ENCODE peak calls at places on chromosomes 5 and 9, in four cellular contexts. One of them, this sample, is unnamed.

GRCh38 chr5:145484195-145484594 is 350.9 kb downstream of the PRELID2 start:
- DNase-seq in mesendoderm: no peak
- DNase-seq in astrocyte: peak; percentile 85
- DNase-seq in heart left ventricle: no peak
- DNase-seq in this sample: no peak

GRCh38 chr9:12822111-12822510 is 47.3 kb downstream of the LURAP1L start:
- DNase-seq in mesendoderm: no peak
- DNase-seq in astrocyte: peak; percentile 68
- DNase-seq in heart left ventricle: no peak
- DNase-seq in this sample: no peak

GRCh38 chr5:150791536-150791935 is 13.0 kb downstream of the SMIM3 start:
- DNase-seq in mesendoderm: no peak
- DNase-seq in astrocyte: no peak
- DNase-seq in heart left ventricle: no peak
- DNase-seq in this sample: no peak

GRCh38 chr5:179906294-179906794 is 1.4 kb downstream of the TBC1D9B start:
- DNase-seq in mesendoderm: no peak
- DNase-seq in astrocyte: no peak
- DNase-seq in heart left ventricle: no peak
- DNase-seq in this sample: no peak

GRCh38 chr5:107502711-107503110 is 168.0 kb downstream of the EFNA5 start:
- DNase-seq in mesendoderm: peak; percentile 38
- DNase-seq in astrocyte: no peak
- DNase-seq in heart left ventricle: no peak
- DNase-seq in this sample: no peak

GRCh38 chr9:18566125-18566524 is 92.2 kb downstream of the ADAMTSL1 start:
- DNase-seq in mesendoderm: no peak
- DNase-seq in astrocyte: peak; percentile 93
- DNase-seq in heart left ventricle: no peak
- DNase-seq in this sample: no peak

GRCh38 chr5:45454114-45454513 is 242.1 kb downstream of the HCN1 start:
- DNase-seq in mesendoderm: peak; percentile 81
- DNase-seq in astrocyte: peak; percentile 0
- DNase-seq in heart left ventricle: no peak
- DNase-seq in this sample: no peak

GRCh38 chr9:131095666-131096489 is 453 bp upstream of the AIF1L start:
- DNase-seq in mesendoderm: peak; percentile 92
- DNase-seq in astrocyte: no peak
- DNase-seq in heart left ventricle: peak; percentile 70
- DNase-seq in this sample: peak; percentile 74

GRCh38 chr5:501833-502184 is 22.4 kb downstream of the SLC9A3 start:
- DNase-seq in mesendoderm: no peak
- DNase-seq in astrocyte: no peak
- DNase-seq in heart left ventricle: no peak
- DNase-seq in this sample: no peak

GRCh38 chr5:56451742-56452141 is 218.6 kb upstream of the ANKRD55 start:
- DNase-seq in mesendoderm: no peak
- DNase-seq in astrocyte: no peak
- DNase-seq in heart left ventricle: no peak
- DNase-seq in this sample: no peak

GRCh38 chr5:163727028-163727427 is 221.6 kb downstream of the MAT2B start:
- DNase-seq in mesendoderm: no peak
- DNase-seq in astrocyte: no peak
- DNase-seq in heart left ventricle: no peak
- DNase-seq in this sample: peak; percentile 7

GRCh38 chr5:163735069-163735468 is 229.7 kb downstream of the MAT2B start:
- DNase-seq in mesendoderm: no peak
- DNase-seq in astrocyte: no peak
- DNase-seq in heart left ventricle: no peak
- DNase-seq in this sample: no peak

GRCh38 chr5:163730206-163730782 is 224.9 kb downstream of the MAT2B start:
- DNase-seq in mesendoderm: peak; percentile 32
- DNase-seq in astrocyte: no peak
- DNase-seq in heart left ventricle: no peak
- DNase-seq in this sample: no peak

DNA sequence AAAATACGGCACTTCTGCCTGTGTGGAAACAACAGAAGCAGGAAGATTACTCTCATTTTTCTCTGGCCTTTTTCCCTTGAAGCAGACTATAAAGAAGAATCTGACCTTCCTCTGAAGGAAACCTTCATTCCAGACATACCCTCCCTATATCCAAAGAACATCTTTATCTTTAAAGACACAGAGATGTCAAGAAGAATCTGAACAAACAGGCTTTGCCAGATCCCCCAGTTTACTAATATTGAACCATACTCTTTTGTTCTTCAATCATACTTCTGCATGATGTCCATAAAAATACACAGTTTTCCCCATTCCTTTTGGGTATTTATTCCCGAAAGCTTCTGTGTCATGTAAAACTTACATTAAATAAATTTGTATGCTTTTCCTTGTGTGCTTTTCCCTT is 225.8 kb downstream of the MAT2B start:
- DNase-seq in mesendoderm: no peak
- DNase-seq in astrocyte: no peak
- DNase-seq in heart left ventricle: no peak
- DNase-seq in this sample: no peak
- H3K27ac ChIP-seq in mesendoderm: no peak overlapping the region
- H3K27ac ChIP-seq in astrocyte: no peak overlapping the region
- H3K27ac ChIP-seq in heart left ventricle: no peak overlapping the region
- H3K27ac ChIP-seq in this sample: no peak overlapping the region

GRCh38 chr9:35618325-35618727 is at the start of gene CD72:
- DNase-seq in mesendoderm: no peak
- DNase-seq in astrocyte: no peak
- DNase-seq in heart left ventricle: peak; percentile 55
- DNase-seq in this sample: no peak
- H3K27ac ChIP-seq in mesendoderm: no peak within 1 kb of the TSS
- H3K27ac ChIP-seq in astrocyte: no peak within 1 kb of the TSS
- H3K27ac ChIP-seq in heart left ventricle: no peak within 1 kb of the TSS
- H3K27ac ChIP-seq in this sample: no peak within 1 kb of the TSS

GRCh38 chr5:77996943-77997342 is 220.8 kb upstream of the TBCA start:
- DNase-seq in mesendoderm: no peak
- DNase-seq in astrocyte: no peak
- DNase-seq in heart left ventricle: no peak
- DNase-seq in this sample: no peak
- H3K27ac ChIP-seq in mesendoderm: no peak overlapping the region
- H3K27ac ChIP-seq in astrocyte: no peak overlapping the region
- H3K27ac ChIP-seq in heart left ventricle: no peak overlapping the region
- H3K27ac ChIP-seq in this sample: peak overlapping the region; percentile 92

GRCh38 chr9:91515074-91515687 is 91.5 kb upstream of the NFIL3 start:
- DNase-seq in mesendoderm: peak; percentile 70
- DNase-seq in astrocyte: peak; percentile 93
- DNase-seq in heart left ventricle: no peak
- DNase-seq in this sample: peak; percentile 26
- H3K27ac ChIP-seq in mesendoderm: no peak overlapping the region
- H3K27ac ChIP-seq in astrocyte: peak overlapping the region; percentile 68
- H3K27ac ChIP-seq in heart left ventricle: no peak overlapping the region
- H3K27ac ChIP-seq in this sample: no peak overlapping the region

This sample was measured in substantia nigra.